ENCODE peak calls at places on chromosome 21, in nine cellular contexts. One of them, this sample, is unnamed.

GRCh38 chr21:33642896-33643657 is 776 bp downstream of the ITSN1 start:
- DNase-seq in lower leg skin: no peak
- DNase-seq in H54: peak; percentile 22
- DNase-seq in esophagus squamous epithelium: no peak
- DNase-seq in stomach: peak; percentile 31
- DNase-seq in uterus: peak; percentile 24
- DNase-seq in IMR-90: peak; percentile 36
- DNase-seq in transverse colon: peak; percentile 48
- DNase-seq in erythroblast: peak; percentile 37
- DNase-seq in this sample: peak; percentile 26

GRCh38 chr21:16330340-16331319 is 600.8 kb downstream of the USP25 start:
- DNase-seq in lower leg skin: peak; percentile 33
- DNase-seq in H54: peak; percentile 3
- DNase-seq in esophagus squamous epithelium: no peak
- DNase-seq in stomach: no peak
- DNase-seq in uterus: peak; percentile 62
- DNase-seq in IMR-90: peak; percentile 75
- DNase-seq in transverse colon: no peak
- DNase-seq in erythroblast: peak; percentile 62
- DNase-seq in this sample: peak; percentile 36

GRCh38 chr21:37159949-37160348 is 86.9 kb downstream of the TTC3 start:
- DNase-seq in lower leg skin: no peak
- DNase-seq in H54: no peak
- DNase-seq in esophagus squamous epithelium: no peak
- DNase-seq in stomach: no peak
- DNase-seq in uterus: no peak
- DNase-seq in IMR-90: no peak
- DNase-seq in transverse colon: no peak
- DNase-seq in erythroblast: no peak
- DNase-seq in this sample: no peak

GRCh38 chr21:36744560-36745231 is 45.8 kb downstream of the SIM2 start:
- DNase-seq in lower leg skin: no peak
- DNase-seq in H54: no peak
- DNase-seq in esophagus squamous epithelium: no peak
- DNase-seq in stomach: peak; percentile 76
- DNase-seq in uterus: no peak
- DNase-seq in IMR-90: no peak
- DNase-seq in transverse colon: no peak
- DNase-seq in erythroblast: no peak
- DNase-seq in this sample: peak; percentile 51

GRCh38 chr21:46567348-46567747 is 37.5 kb downstream of the S100B start:
- DNase-seq in lower leg skin: no peak
- DNase-seq in H54: no peak
- DNase-seq in esophagus squamous epithelium: no peak
- DNase-seq in stomach: no peak
- DNase-seq in uterus: no peak
- DNase-seq in IMR-90: no peak
- DNase-seq in transverse colon: no peak
- DNase-seq in erythroblast: no peak
- DNase-seq in this sample: no peak

GRCh38 chr21:15444118-15444960 is 285.4 kb upstream of the USP25 start:
- DNase-seq in lower leg skin: no peak
- DNase-seq in H54: no peak
- DNase-seq in esophagus squamous epithelium: no peak
- DNase-seq in stomach: no peak
- DNase-seq in uterus: no peak
- DNase-seq in IMR-90: no peak
- DNase-seq in transverse colon: no peak
- DNase-seq in erythroblast: no peak
- DNase-seq in this sample: no peak

GRCh38 chr21:14495075-14495474 is 51.0 kb downstream of the SAMSN1 start:
- DNase-seq in lower leg skin: no peak
- DNase-seq in H54: no peak
- DNase-seq in esophagus squamous epithelium: no peak
- DNase-seq in stomach: no peak
- DNase-seq in uterus: no peak
- DNase-seq in IMR-90: no peak
- DNase-seq in transverse colon: no peak
- DNase-seq in erythroblast: peak; percentile 81
- DNase-seq in this sample: no peak

GRCh38 chr21:37072239-37072987 is 458 bp downstream of the PIGP start:
- DNase-seq in lower leg skin: peak; percentile 65
- DNase-seq in H54: peak; percentile 65
- DNase-seq in esophagus squamous epithelium: no peak
- DNase-seq in stomach: peak; percentile 58
- DNase-seq in uterus: no peak
- DNase-seq in IMR-90: peak; percentile 89
- DNase-seq in transverse colon: peak; percentile 11
- DNase-seq in erythroblast: peak; percentile 91
- DNase-seq in this sample: peak; percentile 85

GRCh38 chr21:34813266-34813886 is 144.6 kb downstream of the CLIC6 start:
- DNase-seq in lower leg skin: no peak
- DNase-seq in H54: no peak
- DNase-seq in esophagus squamous epithelium: no peak
- DNase-seq in stomach: peak; percentile 53
- DNase-seq in uterus: no peak
- DNase-seq in IMR-90: peak; percentile 90
- DNase-seq in transverse colon: no peak
- DNase-seq in erythroblast: no peak
- DNase-seq in this sample: no peak

GRCh38 chr21:34260598-34260997 is 103.2 kb upstream of the KCNE2 start:
- DNase-seq in lower leg skin: no peak
- DNase-seq in H54: no peak
- DNase-seq in esophagus squamous epithelium: no peak
- DNase-seq in stomach: no peak
- DNase-seq in uterus: no peak
- DNase-seq in IMR-90: no peak
- DNase-seq in transverse colon: no peak
- DNase-seq in erythroblast: no peak
- DNase-seq in this sample: no peak

GRCh38 chr21:32962286-32962685 is 63.4 kb upstream of the OLIG2 start:
- DNase-seq in lower leg skin: no peak
- DNase-seq in H54: no peak
- DNase-seq in esophagus squamous epithelium: no peak
- DNase-seq in stomach: no peak
- DNase-seq in uterus: no peak
- DNase-seq in IMR-90: no peak
- DNase-seq in transverse colon: no peak
- DNase-seq in erythroblast: no peak
- DNase-seq in this sample: no peak

GRCh38 chr21:42026072-42026415 is 15.9 kb upstream of the ZBTB21 start:
- DNase-seq in lower leg skin: no peak
- DNase-seq in H54: no peak
- DNase-seq in esophagus squamous epithelium: no peak
- DNase-seq in stomach: no peak
- DNase-seq in uterus: no peak
- DNase-seq in IMR-90: peak; percentile 44
- DNase-seq in transverse colon: no peak
- DNase-seq in erythroblast: no peak
- DNase-seq in this sample: no peak

GRCh38 chr21:25273945-25274344 is 333.3 kb downstream of the MRPL39 start:
- DNase-seq in lower leg skin: no peak
- DNase-seq in H54: no peak
- DNase-seq in esophagus squamous epithelium: no peak
- DNase-seq in stomach: no peak
- DNase-seq in uterus: no peak
- DNase-seq in IMR-90: no peak
- DNase-seq in transverse colon: no peak
- DNase-seq in erythroblast: no peak
- DNase-seq in this sample: no peak

DNA sequence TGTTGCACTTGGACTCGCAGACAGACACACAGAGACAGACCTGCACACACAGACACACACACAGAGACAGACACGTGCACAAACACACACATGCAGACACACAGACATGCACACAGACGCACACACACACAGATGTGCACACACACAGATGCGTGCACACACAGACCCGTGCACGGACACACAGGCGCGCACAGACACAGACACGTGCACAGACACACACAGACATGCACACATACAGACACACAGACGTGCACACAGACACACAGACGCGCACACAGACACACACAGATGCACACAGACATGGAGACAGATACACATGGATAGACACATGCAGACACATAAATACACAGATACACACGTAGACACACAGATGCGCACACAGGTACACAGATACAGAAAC is 11.3 kb downstream of the PFKL start:
- DNase-seq in lower leg skin: no peak
- DNase-seq in H54: no peak
- DNase-seq in esophagus squamous epithelium: no peak
- DNase-seq in stomach: no peak
- DNase-seq in uterus: no peak
- DNase-seq in IMR-90: no peak
- DNase-seq in transverse colon: no peak
- DNase-seq in erythroblast: no peak
- DNase-seq in this sample: no peak
- TF ChIP-seq POLR2A in lower leg skin: no peak
- TF ChIP-seq POLR2A in H54: no peak
- TF ChIP-seq POLR2A in esophagus squamous epithelium: no peak
- TF ChIP-seq POLR2A in stomach: no peak
- TF ChIP-seq POLR2A in uterus: no peak
- TF ChIP-seq POLR2A in IMR-90: no peak
- TF ChIP-seq POLR2A in transverse colon: no peak
- TF ChIP-seq POLR2A in erythroblast: no peak
- TF ChIP-seq POLR2A in this sample: no peak

DNA sequence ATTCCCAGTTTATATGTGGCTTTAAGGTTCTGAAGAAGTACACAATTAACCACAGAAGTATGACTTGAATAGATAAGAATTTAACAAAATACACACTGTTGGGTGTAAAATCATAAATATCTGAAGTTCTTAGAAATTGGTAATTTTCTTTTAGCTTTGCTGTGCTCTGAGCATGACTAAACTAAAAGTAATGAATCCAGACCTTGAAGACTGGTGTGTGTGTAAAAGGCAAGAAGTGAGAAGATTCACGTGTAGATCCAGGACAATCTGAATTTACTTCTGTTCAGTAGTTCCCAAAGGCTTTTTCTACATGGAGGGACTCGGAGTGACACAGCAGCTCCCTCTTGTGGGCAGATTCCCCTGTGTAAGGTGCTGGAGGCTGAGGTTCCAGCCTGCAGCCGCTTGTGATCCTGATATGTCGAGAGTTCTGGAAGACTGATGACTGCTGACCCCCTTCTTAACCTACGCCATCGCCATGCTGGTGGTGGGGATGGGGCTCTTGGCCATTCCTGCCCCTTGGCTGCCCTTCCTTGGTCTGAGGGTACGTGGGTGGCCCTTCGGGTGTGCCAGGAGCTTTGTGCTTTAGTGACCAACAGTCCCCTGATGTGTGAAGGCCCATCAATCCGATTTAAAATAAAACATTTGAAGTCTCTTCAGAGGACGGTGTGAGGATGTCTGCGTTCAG is 62.7 kb downstream of the ADARB1 start:
- DNase-seq in lower leg skin: peak; percentile 88
- DNase-seq in H54: peak; percentile 92
- DNase-seq in esophagus squamous epithelium: no peak
- DNase-seq in stomach: peak; percentile 89
- DNase-seq in uterus: peak; percentile 90
- DNase-seq in IMR-90: peak; percentile 90
- DNase-seq in transverse colon: peak; percentile 88
- DNase-seq in erythroblast: peak; percentile 66
- DNase-seq in this sample: peak; percentile 91
- TF ChIP-seq POLR2A in lower leg skin: no peak
- TF ChIP-seq POLR2A in H54: no peak
- TF ChIP-seq POLR2A in esophagus squamous epithelium: no peak
- TF ChIP-seq POLR2A in stomach: no peak
- TF ChIP-seq POLR2A in uterus: no peak
- TF ChIP-seq POLR2A in IMR-90: no peak
- TF ChIP-seq POLR2A in transverse colon: no peak
- TF ChIP-seq POLR2A in erythroblast: no peak
- TF ChIP-seq POLR2A in this sample: no peak

GRCh38 chr21:38903578-38904193 is 98.0 kb downstream of the ETS2 start:
- DNase-seq in lower leg skin: peak; percentile 79
- DNase-seq in H54: no peak
- DNase-seq in esophagus squamous epithelium: no peak
- DNase-seq in stomach: peak; percentile 59
- DNase-seq in uterus: no peak
- DNase-seq in IMR-90: no peak
- DNase-seq in transverse colon: no peak
- DNase-seq in erythroblast: no peak
- DNase-seq in this sample: no peak

GRCh38 chr21:38902608-38903445 is 97.1 kb downstream of the ETS2 start:
- DNase-seq in lower leg skin: no peak
- DNase-seq in H54: no peak
- DNase-seq in esophagus squamous epithelium: no peak
- DNase-seq in stomach: no peak
- DNase-seq in uterus: no peak
- DNase-seq in IMR-90: no peak
- DNase-seq in transverse colon: no peak
- DNase-seq in erythroblast: no peak
- DNase-seq in this sample: no peak

GRCh38 chr21:38908537-38908936 is 102.8 kb downstream of the ETS2 start:
- DNase-seq in lower leg skin: no peak
- DNase-seq in H54: no peak
- DNase-seq in esophagus squamous epithelium: no peak
- DNase-seq in stomach: no peak
- DNase-seq in uterus: no peak
- DNase-seq in IMR-90: no peak
- DNase-seq in transverse colon: no peak
- DNase-seq in erythroblast: no peak
- DNase-seq in this sample: no peak

GRCh38 chr21:38905751-38906150 is 100.0 kb downstream of the ETS2 start:
- DNase-seq in lower leg skin: no peak
- DNase-seq in H54: no peak
- DNase-seq in esophagus squamous epithelium: no peak
- DNase-seq in stomach: no peak
- DNase-seq in uterus: peak; percentile 47
- DNase-seq in IMR-90: no peak
- DNase-seq in transverse colon: no peak
- DNase-seq in erythroblast: no peak
- DNase-seq in this sample: no peak

GRCh38 chr21:38905328-38905727 is 99.6 kb downstream of the ETS2 start:
- DNase-seq in lower leg skin: no peak
- DNase-seq in H54: no peak
- DNase-seq in esophagus squamous epithelium: no peak
- DNase-seq in stomach: no peak
- DNase-seq in uterus: no peak
- DNase-seq in IMR-90: no peak
- DNase-seq in transverse colon: no peak
- DNase-seq in erythroblast: no peak
- DNase-seq in this sample: no peak
- TF ChIP-seq POLR2A in lower leg skin: no peak
- TF ChIP-seq POLR2A in H54: no peak
- TF ChIP-seq POLR2A in esophagus squamous epithelium: no peak
- TF ChIP-seq POLR2A in stomach: no peak
- TF ChIP-seq POLR2A in uterus: no peak
- TF ChIP-seq POLR2A in IMR-90: no peak
- TF ChIP-seq POLR2A in transverse colon: no peak
- TF ChIP-seq POLR2A in erythroblast: no peak
- TF ChIP-seq POLR2A in this sample: no peak

DNA sequence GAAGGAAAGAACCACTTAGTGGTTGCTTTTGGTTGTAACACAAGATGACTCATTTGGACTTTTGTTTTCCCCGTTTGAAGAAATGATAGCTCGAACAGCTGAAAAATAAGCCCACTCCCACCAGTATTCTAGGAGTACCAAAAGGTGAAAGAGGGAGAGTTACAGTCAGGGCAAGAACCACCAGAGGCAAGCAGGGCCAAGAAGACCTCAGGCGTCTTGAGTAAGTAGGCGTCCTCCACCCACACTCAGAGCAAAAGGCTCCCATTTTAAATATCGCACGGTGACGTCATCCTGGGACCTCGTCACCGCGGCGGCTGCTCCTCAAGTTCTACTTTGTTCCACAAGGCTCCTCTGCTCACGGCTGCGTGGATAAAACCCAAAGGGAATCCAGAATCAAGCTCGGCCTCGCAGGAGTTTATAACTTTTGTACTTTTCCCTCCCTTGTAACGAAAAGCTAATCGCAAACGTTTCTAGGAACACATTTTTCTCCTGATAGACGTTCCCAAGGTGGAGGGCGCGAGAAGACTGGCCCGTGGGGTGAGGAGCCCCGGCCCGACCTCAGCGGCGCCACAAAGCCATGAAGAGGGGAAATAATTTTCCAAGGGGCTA is 1.2 kb downstream of the BTG3 start:
- DNase-seq in lower leg skin: peak; percentile 91
- DNase-seq in H54: peak; percentile 78
- DNase-seq in esophagus squamous epithelium: peak; percentile 21
- DNase-seq in stomach: peak; percentile 86
- DNase-seq in uterus: peak; percentile 89
- DNase-seq in IMR-90: peak; percentile 94
- DNase-seq in transverse colon: peak; percentile 87
- DNase-seq in erythroblast: peak; percentile 93
- DNase-seq in this sample: peak; percentile 81
- TF ChIP-seq POLR2A in lower leg skin: no peak
- TF ChIP-seq POLR2A in H54: peak; percentile 30
- TF ChIP-seq POLR2A in esophagus squamous epithelium: no peak
- TF ChIP-seq POLR2A in stomach: no peak
- TF ChIP-seq POLR2A in uterus: peak; percentile 62
- TF ChIP-seq POLR2A in IMR-90: peak; percentile 77
- TF ChIP-seq POLR2A in transverse colon: peak; percentile 59
- TF ChIP-seq POLR2A in erythroblast: peak; percentile 84
- TF ChIP-seq POLR2A in this sample: peak; percentile 59